ENCODE peak calls at places on chromosomes 7 and 10, in five cellular contexts. One of them, this sample, is unnamed.

GRCh38 chr7:105011771-105012502 is 2.1 kb upstream of the KMT2E start:
- DNase-seq in body of pancreas: peak; percentile 33
- DNase-seq in AG04450: no peak
- DNase-seq in transverse colon: peak; percentile 48
- DNase-seq in cardiac muscle cell: no peak
- DNase-seq in this sample: peak; percentile 40

GRCh38 chr10:22251751-22252285 is 34.0 kb upstream of the EBLN1 start:
- DNase-seq in body of pancreas: peak; percentile 32
- DNase-seq in AG04450: no peak
- DNase-seq in transverse colon: peak; percentile 55
- DNase-seq in cardiac muscle cell: peak; percentile 71
- DNase-seq in this sample: no peak

GRCh38 chr10:90983940-90984549 is 63.2 kb upstream of the ANKRD1 start:
- DNase-seq in body of pancreas: no peak
- DNase-seq in AG04450: no peak
- DNase-seq in transverse colon: no peak
- DNase-seq in cardiac muscle cell: no peak
- DNase-seq in this sample: no peak

GRCh38 chr7:116511552-116512523 is 12.3 kb downstream of the CAV2 start:
- DNase-seq in body of pancreas: no peak
- DNase-seq in AG04450: no peak
- DNase-seq in transverse colon: no peak
- DNase-seq in cardiac muscle cell: peak; percentile 30
- DNase-seq in this sample: no peak

GRCh38 chr10:63972949-63973827 is 452.0 kb downstream of the REEP3 start:
- DNase-seq in body of pancreas: no peak
- DNase-seq in AG04450: no peak
- DNase-seq in transverse colon: no peak
- DNase-seq in cardiac muscle cell: no peak
- DNase-seq in this sample: no peak

GRCh38 chr10:63352976-63353375 is 112.8 kb downstream of the JMJD1C start:
- DNase-seq in body of pancreas: no peak
- DNase-seq in AG04450: no peak
- DNase-seq in transverse colon: no peak
- DNase-seq in cardiac muscle cell: no peak
- DNase-seq in this sample: no peak

GRCh38 chr7:5519515-5519928 is 95.9 kb upstream of the TNRC18 start:
- DNase-seq in body of pancreas: no peak
- DNase-seq in AG04450: no peak
- DNase-seq in transverse colon: no peak
- DNase-seq in cardiac muscle cell: no peak
- DNase-seq in this sample: no peak

GRCh38 chr10:95444792-95445191 is 116.4 kb downstream of the SORBS1 start:
- DNase-seq in body of pancreas: no peak
- DNase-seq in AG04450: no peak
- DNase-seq in transverse colon: no peak
- DNase-seq in cardiac muscle cell: no peak
- DNase-seq in this sample: no peak

GRCh38 chr7:153452661-153453060 is 599.5 kb upstream of the DPP6 start:
- DNase-seq in body of pancreas: no peak
- DNase-seq in AG04450: no peak
- DNase-seq in transverse colon: no peak
- DNase-seq in cardiac muscle cell: no peak
- DNase-seq in this sample: no peak

GRCh38 chr7:117458977-117459583 is 20.7 kb upstream of the CFTR start:
- DNase-seq in body of pancreas: no peak
- DNase-seq in AG04450: no peak
- DNase-seq in transverse colon: no peak
- DNase-seq in cardiac muscle cell: peak; percentile 59
- DNase-seq in this sample: no peak

GRCh38 chr10:42975558-42976352 is 101.1 kb upstream of the RET start:
- DNase-seq in body of pancreas: peak; percentile 6
- DNase-seq in AG04450: no peak
- DNase-seq in transverse colon: no peak
- DNase-seq in cardiac muscle cell: no peak
- DNase-seq in this sample: no peak

GRCh38 chr7:29480456-29480855 is 83.2 kb upstream of the PRR15 start:
- DNase-seq in body of pancreas: peak; percentile 81
- DNase-seq in AG04450: no peak
- DNase-seq in transverse colon: no peak
- DNase-seq in cardiac muscle cell: peak; percentile 31
- DNase-seq in this sample: no peak
- H3K4me3 ChIP-seq in body of pancreas: no peak overlapping the region
- H3K4me3 ChIP-seq in AG04450: no peak overlapping the region
- H3K4me3 ChIP-seq in transverse colon: no peak overlapping the region
- H3K4me3 ChIP-seq in cardiac muscle cell: no peak overlapping the region
- H3K4me3 ChIP-seq in this sample: no peak overlapping the region

GRCh38 chr10:30805061-30805460 is 175.5 kb upstream of the LYZL2 start:
- DNase-seq in body of pancreas: no peak
- DNase-seq in AG04450: no peak
- DNase-seq in transverse colon: no peak
- DNase-seq in cardiac muscle cell: no peak
- DNase-seq in this sample: no peak

GRCh38 chr10:30803058-30803457 is 173.5 kb upstream of the LYZL2 start:
- DNase-seq in body of pancreas: no peak
- DNase-seq in AG04450: no peak
- DNase-seq in transverse colon: no peak
- DNase-seq in cardiac muscle cell: no peak
- DNase-seq in this sample: no peak

GRCh38 chr10:30803901-30804322 is 174.4 kb upstream of the LYZL2 start:
- DNase-seq in body of pancreas: peak; percentile 44
- DNase-seq in AG04450: peak; percentile 52
- DNase-seq in transverse colon: no peak
- DNase-seq in cardiac muscle cell: peak; percentile 90
- DNase-seq in this sample: no peak

GRCh38 chr10:30806824-30807223 is 177.3 kb upstream of the LYZL2 start:
- DNase-seq in body of pancreas: no peak
- DNase-seq in AG04450: no peak
- DNase-seq in transverse colon: no peak
- DNase-seq in cardiac muscle cell: no peak
- DNase-seq in this sample: no peak

DNA sequence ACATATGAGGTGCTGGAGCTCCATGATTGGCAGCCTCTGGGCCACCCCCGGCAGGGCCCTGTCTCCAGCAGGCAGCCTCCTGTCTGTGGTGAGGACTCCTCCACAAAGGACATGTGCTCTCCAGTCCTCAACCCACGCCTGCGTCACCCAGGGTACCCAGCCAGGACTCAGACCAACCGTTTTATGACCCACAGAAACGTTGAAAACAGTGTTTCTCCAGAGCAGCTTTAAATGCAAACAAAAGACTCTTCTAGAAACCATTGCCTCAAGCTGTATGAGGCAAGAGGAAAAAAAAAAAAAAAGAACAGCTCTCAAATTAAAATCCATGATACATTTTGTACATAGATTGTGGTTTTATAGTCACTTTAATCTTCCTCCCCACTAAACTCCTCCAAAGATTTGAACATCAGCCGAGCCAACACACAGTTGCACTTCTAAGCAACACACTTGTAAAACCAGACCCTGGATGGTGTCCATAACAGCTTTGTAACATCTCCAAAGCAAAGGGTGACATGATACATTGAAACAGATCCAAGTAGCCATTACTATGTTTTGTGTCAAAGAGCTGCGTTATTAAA is 175.0 kb upstream of the LYZL2 start:
- DNase-seq in body of pancreas: no peak
- DNase-seq in AG04450: no peak
- DNase-seq in transverse colon: peak; percentile 47
- DNase-seq in cardiac muscle cell: peak; percentile 90
- DNase-seq in this sample: no peak
- H3K27ac ChIP-seq in body of pancreas: peak overlapping the region; percentile 17
- H3K27ac ChIP-seq in AG04450: no peak overlapping the region
- H3K27ac ChIP-seq in transverse colon: peak overlapping the region; percentile 86
- H3K27ac ChIP-seq in cardiac muscle cell: no peak overlapping the region
- H3K27ac ChIP-seq in this sample: no peak overlapping the region

GRCh38 chr10:33151344-33151864 is 183.1 kb downstream of the NRP1 start:
- DNase-seq in body of pancreas: no peak
- DNase-seq in AG04450: no peak
- DNase-seq in transverse colon: no peak
- DNase-seq in cardiac muscle cell: no peak
- DNase-seq in this sample: no peak
- H3K4me3 ChIP-seq in body of pancreas: no peak overlapping the region
- H3K4me3 ChIP-seq in AG04450: no peak overlapping the region
- H3K4me3 ChIP-seq in transverse colon: no peak overlapping the region
- H3K4me3 ChIP-seq in cardiac muscle cell: no peak overlapping the region
- H3K4me3 ChIP-seq in this sample: no peak overlapping the region

GRCh38 chr10:60914676-60915075 is 29.3 kb downstream of the RHOBTB1 start:
- DNase-seq in body of pancreas: peak; percentile 30
- DNase-seq in AG04450: peak; percentile 89
- DNase-seq in transverse colon: peak; percentile 44
- DNase-seq in cardiac muscle cell: peak; percentile 91
- DNase-seq in this sample: no peak
- H3K27ac ChIP-seq in body of pancreas: no peak overlapping the region
- H3K27ac ChIP-seq in AG04450: peak overlapping the region; percentile 47
- H3K27ac ChIP-seq in transverse colon: peak overlapping the region; percentile 47
- H3K27ac ChIP-seq in cardiac muscle cell: no peak overlapping the region
- H3K27ac ChIP-seq in this sample: no peak overlapping the region

GRCh38 chr10:110103921-110104461 is 96.2 kb downstream of the ADD3 start:
- DNase-seq in body of pancreas: no peak
- DNase-seq in AG04450: no peak
- DNase-seq in transverse colon: no peak
- DNase-seq in cardiac muscle cell: peak; percentile 33
- DNase-seq in this sample: no peak

GRCh38 chr10:110105873-110106272 is 98.1 kb downstream of the ADD3 start:
- DNase-seq in body of pancreas: no peak
- DNase-seq in AG04450: no peak
- DNase-seq in transverse colon: no peak
- DNase-seq in cardiac muscle cell: no peak
- DNase-seq in this sample: no peak

GRCh38 chr10:110107430-110107829 is 99.6 kb downstream of the ADD3 start:
- DNase-seq in body of pancreas: no peak
- DNase-seq in AG04450: no peak
- DNase-seq in transverse colon: no peak
- DNase-seq in cardiac muscle cell: no peak
- DNase-seq in this sample: no peak

GRCh38 chr10:110101464-110102144 is 93.8 kb downstream of the ADD3 start:
- DNase-seq in body of pancreas: no peak
- DNase-seq in AG04450: no peak
- DNase-seq in transverse colon: no peak
- DNase-seq in cardiac muscle cell: no peak
- DNase-seq in this sample: no peak
- H3K4me3 ChIP-seq in body of pancreas: no peak overlapping the region
- H3K4me3 ChIP-seq in AG04450: no peak overlapping the region
- H3K4me3 ChIP-seq in transverse colon: no peak overlapping the region
- H3K4me3 ChIP-seq in cardiac muscle cell: no peak overlapping the region
- H3K4me3 ChIP-seq in this sample: no peak overlapping the region

This sample was measured in SJCRH30.